ENCODE peak calls at places on chromosomes 11 and 22, in five cellular contexts. B is right atrium auricular region, D is MV-4-11, A is NCI-H226, K is AML-193. I is an unnamed sample.

GRCh38 chr11:66842896-66843775 is at the start of gene RCE1:
- DNase-seq in K (peak), B (peak), A (peak), D (peak), I (peak)

GRCh38 chr11:33704240-33705002 is 3.8 kb upstream of the C11orf91 start:
- DNase-seq in D (no peak), K (no peak), B (no peak), A (no peak), I (no peak)

GRCh38 chr11:15062631-15063030 is 10.8 kb upstream of the CALCB start:
- DNase-seq in D (no peak), A (no peak), B (no peak), K (no peak), I (no peak)

GRCh38 chr11:130407978-130408377 is 20.4 kb downstream of the ADAMTS8 start:
- DNase-seq in B (peak), D (no peak), K (no peak), A (peak), I (no peak)

GRCh38 chr11:494761-495536 is 12.1 kb downstream of the RNH1 start:
- DNase-seq in A (no peak), D (no peak), K (no peak), B (no peak), I (no peak)

GRCh38 chr22:35476341-35476740 is 64.3 kb upstream of the RASD2 start:
- DNase-seq in A (no peak), B (no peak), K (no peak), D (peak), I (no peak)

GRCh38 chr11:125948278-125949051 is 2.6 kb downstream of the VSIG10L2 start:
- DNase-seq in B (peak), D (no peak), A (no peak), K (no peak), I (no peak)

GRCh38 chr22:22830957-22831688 is 56.5 kb upstream of the IGLL5 start:
- DNase-seq in B (no peak), K (no peak), A (no peak), D (no peak), I (no peak)

GRCh38 chr22:42367980-42368378 is 64.2 kb downstream of the NFAM1 start:
- DNase-seq in A (no peak), D (no peak), K (no peak), B (no peak), I (no peak)

GRCh38 chr11:10893713-10894112 is 35.9 kb upstream of the ZBED5 start:
- DNase-seq in K (no peak), B (no peak), D (no peak), A (no peak), I (no peak)

GRCh38 chr11:35106595-35106994 is 32.4 kb upstream of the CD44 start:
- DNase-seq in B (no peak), A (no peak), K (no peak), D (peak), I (no peak)

GRCh38 chr11:35173011-35173511 is 34.1 kb downstream of the CD44 start:
- DNase-seq in K (peak), D (peak), B (no peak), A (no peak), I (no peak)

GRCh38 chr11:9219115-9219514 is 46.0 kb downstream of the DENND5A start:
- DNase-seq in B (no peak), A (peak), K (no peak), D (no peak), I (no peak)

GRCh38 chr11:66653123-66653522 is 14.6 kb downstream of the RBM4 start:
- DNase-seq in D (no peak), K (no peak), A (peak), B (no peak), I (no peak)

GRCh38 chr22:23847991-23848864 is 9.4 kb upstream of the DERL3 start:
- DNase-seq in D (no peak), B (no peak), A (no peak), K (no peak), I (no peak)

GRCh38 chr22:43263645-43264514 is 76.9 kb upstream of the TTLL12 start:
- DNase-seq in D (peak), B (peak), A (no peak), K (peak), I (peak)

GRCh38 chr11:43581370-43582023 is 99.0 kb upstream of the HSD17B12 start:
- DNase-seq in B (no peak), D (no peak), A (no peak), K (no peak), I (no peak)

GRCh38 chr11:63877658-63878241 is 38.8 kb downstream of the MARK2 start:
- DNase-seq in B (no peak), K (no peak), A (no peak), D (no peak), I (no peak)

GRCh38 chr11:30911247-30911646 is 325.1 kb upstream of the MPPED2 start:
- DNase-seq in D (no peak), A (no peak), K (no peak), B (no peak), I (no peak)

GRCh38 chr22:28547132-28547842 is 132.4 kb downstream of the TTC28 start:
- DNase-seq in D (no peak), B (no peak), K (no peak), A (peak), I (no peak)

GRCh38 chr22:37012956-37013355 is 6.3 kb downstream of the TST start:
- DNase-seq in B (no peak), A (no peak), K (no peak), D (no peak), I (no peak)

GRCh38 chr11:118827118-118827517 is 36.2 kb upstream of the DDX6 start:
- DNase-seq in D (peak), K (no peak), A (no peak), B (no peak), I (no peak)

GRCh38 chr11:7494086-7494775 is 8.9 kb downstream of the OLFML1 start:
- DNase-seq in K (no peak), B (no peak), D (no peak), A (no peak), I (no peak)

GRCh38 chr11:36890280-36890679 is 292.2 kb upstream of the RAG2 start:
- DNase-seq in D (no peak), B (no peak), K (no peak), A (no peak), I (no peak)

GRCh38 chr11:8368772-8369171 is 105.1 kb upstream of the LMO1 start:
- DNase-seq in D (no peak), A (no peak), B (no peak), K (no peak), I (no peak)

GRCh38 chr22:41469218-41469851 is 418 bp downstream of the ACO2 start:
- DNase-seq in B (no peak), D (no peak), A (no peak), K (no peak), I (no peak)

GRCh38 chr11:75261474-75261847 is 20.9 kb downstream of the TPBGL start:
- DNase-seq in D (peak), B (no peak), K (no peak), A (no peak), I (no peak)

GRCh38 chr11:117490019-117490679 is 162.5 kb downstream of the CEP164 start:
- DNase-seq in A (no peak), D (no peak), B (no peak), K (peak), I (no peak)

GRCh38 chr11:7609015-7609414 is 64.3 kb downstream of the CYB5R2 start:
- DNase-seq in D (no peak), B (no peak), A (no peak), K (no peak), I (no peak)

GRCh38 chr11:120385110-120385509 is 48.9 kb downstream of the ARHGEF12 start:
- DNase-seq in K (no peak), B (no peak), D (no peak), A (peak), I (no peak)

GRCh38 chr22:23243006-23243573 is 62.8 kb downstream of the BCR start:
- DNase-seq in B (no peak), K (no peak), A (no peak), D (no peak), I (no peak)

GRCh38 chr11:872799-873198 is 30.1 kb downstream of the TSPAN4 start:
- DNase-seq in K (no peak), A (no peak), B (no peak), D (no peak), I (no peak)

GRCh38 chr11:119774180-119774763 is 45.3 kb upstream of the NECTIN1 start:
- DNase-seq in D (peak), B (no peak), A (peak), K (no peak), I (no peak)

GRCh38 chr11:105144887-105145286 is 5.3 kb upstream of the CARD18 start:
- DNase-seq in B (no peak), A (peak), D (no peak), K (no peak), I (no peak)

GRCh38 chr11:120515186-120515723 is 3.7 kb downstream of the GRIK4 start:
- DNase-seq in K (no peak), D (no peak), A (no peak), B (no peak), I (no peak)

I was measured in GF-D8.